ENCODE peak calls at places on chromosome 5, in eight cellular contexts. S, F, K, P, Z, Q, C and M are unnamed samples.

GRCh38 chr5:143056331-143056689 is 286.1 kb downstream of the ARHGAP26 start:
- DNase-seq in Q (no peak), K (no peak), C (no peak), Z (peak; percentile 35), P (no peak), F (no peak), S (no peak), M (no peak)

GRCh38 chr5:181184845-181185216 is 20.2 kb downstream of the TRIM7 start:
- DNase-seq in K (peak; percentile 60), S (no peak), Z (no peak), F (peak; percentile 46), C (no peak), P (no peak), Q (no peak), M (no peak)

GRCh38 chr5:67515762-67516161 is 319.2 kb upstream of the CD180 start:
- DNase-seq in Q (no peak), S (no peak), C (no peak), F (no peak), P (no peak), K (no peak), Z (no peak), M (peak; percentile 7)

GRCh38 chr5:175921066-175921730 is 46.9 kb downstream of the THOC3 start:
- DNase-seq in F (no peak), Q (no peak), S (no peak), C (no peak), K (no peak), P (no peak), Z (no peak), M (no peak)

GRCh38 chr5:58444805-58445204 is 15.1 kb downstream of the PLK2 start:
- DNase-seq in F (no peak), Q (no peak), Z (no peak), C (no peak), K (no peak), P (peak; percentile 66), S (no peak), M (no peak)

GRCh38 chr5:32462618-32463017 is 18.1 kb upstream of the ZFR start:
- DNase-seq in Q (no peak), C (no peak), S (no peak), P (peak; percentile 68), K (no peak), F (no peak), Z (peak; percentile 44), M (no peak)

GRCh38 chr5:109476292-109476691 is 66.5 kb upstream of the PJA2 start:
- DNase-seq in Q (no peak), K (no peak), Z (no peak), P (no peak), F (no peak), S (no peak), C (no peak), M (no peak)

GRCh38 chr5:122907238-122907637 is 61.8 kb downstream of the SNX24 start:
- DNase-seq in Z (peak; percentile 65), C (peak; percentile 49), K (no peak), Q (no peak), P (peak; percentile 47), S (no peak), F (no peak), M (no peak)

GRCh38 chr5:167030500-167031120 is 1260.8 kb upstream of the WWC1 start:
- DNase-seq in C (peak; percentile 94), P (no peak), F (no peak), K (no peak), S (peak; percentile 50), Z (no peak), Q (no peak), M (no peak)

GRCh38 chr5:164230341-164230740 is 724.9 kb downstream of the MAT2B start:
- DNase-seq in S (no peak), K (no peak), P (no peak), Z (no peak), C (no peak), F (no peak), Q (no peak), M (no peak)

GRCh38 chr5:123549256-123549904 is 37.4 kb downstream of the CSNK1G3 start:
- DNase-seq in S (no peak), P (no peak), Z (no peak), F (no peak), Q (peak; percentile 44), C (no peak), K (no peak), M (peak; percentile 65)

GRCh38 chr5:14004598-14005394 is 60.3 kb upstream of the DNAH5 start:
- DNase-seq in P (no peak), K (no peak), S (no peak), Z (peak; percentile 35), Q (no peak), C (no peak), F (no peak), M (no peak)

GRCh38 chr5:38616061-38616460 is 59.6 kb upstream of the LIFR start:
- DNase-seq in Q (no peak), K (no peak), C (no peak), S (no peak), F (no peak), Z (peak; percentile 62), P (no peak), M (no peak)

GRCh38 chr5:66889524-66889923 is 293.3 kb downstream of the MAST4 start:
- DNase-seq in C (no peak), Z (no peak), F (no peak), S (no peak), Q (no peak), K (no peak), P (no peak), M (no peak)

GRCh38 chr5:160843240-160843639 is 8.8 kb downstream of the ATP10B start:
- DNase-seq in S (no peak), F (no peak), K (no peak), Q (no peak), Z (no peak), P (no peak), C (no peak), M (peak; percentile 4)

GRCh38 chr5:91072891-91073290 is 310.2 kb downstream of the ARRDC3 start:
- DNase-seq in F (no peak), K (no peak), Q (no peak), S (no peak), C (no peak), P (peak; percentile 39), Z (peak; percentile 80), M (no peak)

DNA sequence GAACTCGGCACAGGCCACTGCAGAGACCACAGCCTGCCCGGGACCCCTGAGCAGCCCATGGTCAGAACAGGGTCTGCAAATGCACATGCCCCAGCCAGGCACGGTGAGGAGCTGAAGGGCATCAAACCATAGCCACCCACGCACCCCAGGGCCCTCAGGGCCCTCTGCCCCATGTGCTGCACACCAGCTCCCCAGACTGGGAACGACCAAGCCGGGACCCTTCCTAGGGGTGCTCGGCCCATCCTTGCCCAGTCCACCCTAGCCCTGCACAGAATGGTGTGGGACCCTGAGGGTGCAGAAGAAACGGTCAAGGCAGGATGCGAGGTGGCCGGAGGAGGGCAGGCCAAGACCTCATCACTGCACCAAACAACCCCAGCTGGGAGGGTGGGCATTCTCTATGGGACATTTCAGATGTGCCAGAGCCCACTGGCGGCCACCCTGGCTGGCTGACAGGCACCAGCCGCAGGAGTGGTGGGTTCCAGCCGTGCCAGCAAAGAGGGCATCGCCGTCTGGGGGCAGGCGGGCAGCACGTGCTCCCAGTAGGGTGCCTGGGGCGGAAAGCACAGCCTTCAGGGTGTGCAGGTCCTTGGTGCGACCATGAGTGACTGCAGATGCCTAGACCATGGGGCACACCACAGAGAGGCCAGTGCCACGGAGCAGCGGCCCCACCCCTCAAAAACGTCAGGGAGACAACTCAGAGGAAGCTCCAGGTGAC is 16.4 kb downstream of the SLC12A7 start:
- DNase-seq in S (no peak), P (no peak), Z (no peak), C (no peak), K (no peak), F (no peak), Q (no peak), M (no peak)
- H3K27me3 ChIP-seq in S (no peaks in the 10 kb centered on the region), P (no peaks in the 10 kb centered on the region), Z (no peaks in the 10 kb centered on the region), C (no peaks in the 10 kb centered on the region), K (no peaks in the 10 kb centered on the region), F (no peaks in the 10 kb centered on the region), Q (no peaks in the 10 kb centered on the region), M (no peaks in the 10 kb centered on the region)

GRCh38 chr5:31410089-31410488 is 121.8 kb downstream of the DROSHA start:
- DNase-seq in F (no peak), S (no peak), C (no peak), K (no peak), Q (no peak), Z (no peak), P (no peak), M (no peak)

GRCh38 chr5:31412324-31412723 is 119.6 kb downstream of the DROSHA start:
- DNase-seq in K (no peak), S (no peak), Z (peak; percentile 19), P (no peak), F (no peak), Q (no peak), C (no peak), M (no peak)

GRCh38 chr5:31415009-31415923 is 116.6 kb downstream of the DROSHA start:
- DNase-seq in P (no peak), Z (peak; percentile 9), S (no peak), F (no peak), C (no peak), K (no peak), Q (no peak), M (no peak)

GRCh38 chr5:31416547-31416946 is 115.3 kb downstream of the DROSHA start:
- DNase-seq in F (no peak), Z (no peak), K (no peak), P (no peak), Q (no peak), C (no peak), S (no peak), M (no peak)

DNA sequence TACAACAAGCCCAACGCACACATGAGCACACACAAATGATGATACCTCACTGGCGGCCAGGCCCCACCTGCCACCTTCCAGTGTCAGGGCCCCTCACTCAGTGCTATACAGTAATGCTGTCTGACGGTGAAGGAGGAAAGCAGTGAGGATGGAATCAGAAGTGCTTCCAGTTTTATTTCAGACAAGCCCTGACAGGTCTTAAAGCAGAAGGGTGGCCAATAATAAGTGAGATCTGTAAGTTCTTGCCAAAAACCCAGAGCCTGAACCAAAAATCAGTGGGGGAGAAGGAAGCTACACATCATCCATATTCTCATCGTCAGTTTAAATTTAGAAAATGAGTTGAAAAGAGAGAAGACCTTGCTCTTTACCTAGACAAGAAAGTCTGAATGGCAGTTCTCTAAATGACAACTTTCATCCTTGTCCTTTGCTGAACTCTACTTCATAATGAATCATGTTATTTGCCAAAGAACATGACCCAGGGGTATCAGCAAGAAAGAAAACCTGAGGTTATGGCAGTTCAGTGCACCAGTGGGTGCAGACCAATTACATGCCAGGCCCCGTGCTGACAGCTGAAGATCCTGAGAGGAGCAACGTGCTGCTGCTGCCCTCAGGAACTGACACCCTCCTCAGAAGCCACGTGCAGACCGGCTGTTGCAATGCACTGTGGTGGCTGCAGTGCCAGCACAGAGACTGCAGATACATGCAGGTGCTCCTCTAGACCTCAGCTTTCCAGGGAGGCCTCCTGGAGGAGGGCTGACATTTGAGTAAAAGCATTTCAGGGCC is 118.7 kb downstream of the DROSHA start:
- DNase-seq in C (no peak), S (no peak), Q (no peak), F (no peak), Z (no peak), P (peak; percentile 38), K (no peak), M (no peak)
- H3K36me3 ChIP-seq in C (peaks cover 9% of the 10 kb centered on the region), S (no peaks in the 10 kb centered on the region), Q (peaks cover 13% of the 10 kb centered on the region), F (peaks cover 9% of the 10 kb centered on the region), Z (peaks cover 37% of the 10 kb centered on the region), P (peaks cover 2% of the 10 kb centered on the region), K (peaks cover 38% of the 10 kb centered on the region), M (peaks cover 59% of the 10 kb centered on the region)

GRCh38 chr5:177593511-177593910 is 1.5 kb downstream of the TMED9 start:
- DNase-seq in S (no peak), C (no peak), F (peak; percentile 17), K (no peak), Q (no peak), Z (no peak), P (no peak), M (no peak)
- H3K4me3 ChIP-seq in S (no peak overlapping the region), C (no peak overlapping the region), F (no peak overlapping the region), K (peak overlapping the region; percentile 80), Q (no peak overlapping the region), Z (peak overlapping the region; percentile 97), P (peak overlapping the region; percentile 98), M (peak overlapping the region; percentile 48)

GRCh38 chr5:174227228-174227627 is 181.7 kb downstream of the NSG2 start:
- DNase-seq in K (no peak), C (no peak), Q (no peak), S (no peak), P (no peak), Z (no peak), F (no peak), M (no peak)
- H3K27me3 ChIP-seq in K (no peaks in the 10 kb centered on the region), C (no peaks in the 10 kb centered on the region), Q (no peaks in the 10 kb centered on the region), S (no peaks in the 10 kb centered on the region), P (peaks cover 2% of the 10 kb centered on the region), Z (peaks cover 8% of the 10 kb centered on the region), F (no peaks in the 10 kb centered on the region), M (no peaks in the 10 kb centered on the region)